ENCODE peak calls at places on chromosomes 16 and 17, in nine cellular contexts. One of them, this sample, is unnamed.

GRCh38 chr16:25311950-25312349 is 54.3 kb upstream of the ZKSCAN2 start:
- DNase-seq in ascending aorta: no peak
- DNase-seq in stomach: no peak
- DNase-seq in psoas muscle: no peak
- DNase-seq in left lung: no peak
- DNase-seq in body of pancreas: no peak
- DNase-seq in heart right ventricle: no peak
- DNase-seq in CD8-positive, alpha-beta T cell: no peak
- DNase-seq in OCI-LY7: no peak
- DNase-seq in this sample: no peak

GRCh38 chr17:67585077-67585602 is 132.6 kb upstream of the NOL11 start:
- DNase-seq in body of pancreas: no peak
- DNase-seq in CD8-positive, alpha-beta T cell: no peak
- DNase-seq in OCI-LY7: no peak
- DNase-seq in heart right ventricle: no peak
- DNase-seq in ascending aorta: no peak
- DNase-seq in stomach: no peak
- DNase-seq in left lung: no peak
- DNase-seq in psoas muscle: no peak
- DNase-seq in this sample: no peak

GRCh38 chr17:33056392-33057146 is 64.9 kb downstream of the SPACA3 start:
- DNase-seq in CD8-positive, alpha-beta T cell: no peak
- DNase-seq in ascending aorta: no peak
- DNase-seq in OCI-LY7: no peak
- DNase-seq in stomach: no peak
- DNase-seq in psoas muscle: no peak
- DNase-seq in heart right ventricle: no peak
- DNase-seq in left lung: no peak
- DNase-seq in body of pancreas: no peak
- DNase-seq in this sample: no peak

GRCh38 chr17:10699861-10700260 is 2.5 kb downstream of the ADPRM start:
- DNase-seq in stomach: no peak
- DNase-seq in psoas muscle: no peak
- DNase-seq in heart right ventricle: no peak
- DNase-seq in OCI-LY7: no peak
- DNase-seq in body of pancreas: no peak
- DNase-seq in CD8-positive, alpha-beta T cell: no peak
- DNase-seq in left lung: no peak
- DNase-seq in ascending aorta: no peak
- DNase-seq in this sample: no peak

GRCh38 chr16:50490828-50491227 is 57.4 kb upstream of the NKD1 start:
- DNase-seq in stomach: no peak
- DNase-seq in left lung: no peak
- DNase-seq in psoas muscle: no peak
- DNase-seq in OCI-LY7: no peak
- DNase-seq in heart right ventricle: no peak
- DNase-seq in body of pancreas: no peak
- DNase-seq in ascending aorta: no peak
- DNase-seq in CD8-positive, alpha-beta T cell: no peak
- DNase-seq in this sample: no peak

GRCh38 chr16:1184156-1184868 is 31.4 kb downstream of the CACNA1H start:
- DNase-seq in body of pancreas: no peak
- DNase-seq in OCI-LY7: no peak
- DNase-seq in left lung: no peak
- DNase-seq in stomach: no peak
- DNase-seq in CD8-positive, alpha-beta T cell: no peak
- DNase-seq in heart right ventricle: no peak
- DNase-seq in ascending aorta: no peak
- DNase-seq in psoas muscle: no peak
- DNase-seq in this sample: no peak

GRCh38 chr17:81641825-81642489 is 5.0 kb downstream of the TSPAN10 start:
- DNase-seq in heart right ventricle: no peak
- DNase-seq in left lung: no peak
- DNase-seq in OCI-LY7: no peak
- DNase-seq in CD8-positive, alpha-beta T cell: no peak
- DNase-seq in ascending aorta: no peak
- DNase-seq in stomach: no peak
- DNase-seq in body of pancreas: no peak
- DNase-seq in psoas muscle: no peak
- DNase-seq in this sample: no peak

GRCh38 chr17:74923538-74924249 is 379 bp upstream of the OTOP2 start:
- DNase-seq in CD8-positive, alpha-beta T cell: peak
- DNase-seq in OCI-LY7: peak
- DNase-seq in ascending aorta: no peak
- DNase-seq in body of pancreas: peak
- DNase-seq in stomach: peak
- DNase-seq in heart right ventricle: peak
- DNase-seq in psoas muscle: peak
- DNase-seq in left lung: peak
- DNase-seq in this sample: peak

GRCh38 chr17:72754513-72754912 is 338.0 kb downstream of the SLC39A11 start:
- DNase-seq in ascending aorta: no peak
- DNase-seq in OCI-LY7: no peak
- DNase-seq in psoas muscle: no peak
- DNase-seq in left lung: no peak
- DNase-seq in body of pancreas: no peak
- DNase-seq in CD8-positive, alpha-beta T cell: no peak
- DNase-seq in heart right ventricle: no peak
- DNase-seq in stomach: no peak
- DNase-seq in this sample: no peak

GRCh38 chr16:57619606-57620315 is 8.7 kb upstream of the ADGRG1 start:
- DNase-seq in stomach: peak
- DNase-seq in psoas muscle: no peak
- DNase-seq in body of pancreas: peak
- DNase-seq in left lung: peak
- DNase-seq in OCI-LY7: no peak
- DNase-seq in heart right ventricle: no peak
- DNase-seq in ascending aorta: no peak
- DNase-seq in CD8-positive, alpha-beta T cell: no peak
- DNase-seq in this sample: no peak

GRCh38 chr17:50839591-50840310 is 4.4 kb downstream of the WFIKKN2 start:
- DNase-seq in stomach: no peak
- DNase-seq in left lung: no peak
- DNase-seq in ascending aorta: no peak
- DNase-seq in CD8-positive, alpha-beta T cell: no peak
- DNase-seq in heart right ventricle: no peak
- DNase-seq in psoas muscle: no peak
- DNase-seq in body of pancreas: no peak
- DNase-seq in OCI-LY7: no peak
- DNase-seq in this sample: no peak

GRCh38 chr16:85428899-85429775 is 184.0 kb upstream of the GSE1 start:
- DNase-seq in OCI-LY7: no peak
- DNase-seq in stomach: no peak
- DNase-seq in body of pancreas: peak
- DNase-seq in heart right ventricle: no peak
- DNase-seq in CD8-positive, alpha-beta T cell: no peak
- DNase-seq in left lung: peak
- DNase-seq in ascending aorta: no peak
- DNase-seq in psoas muscle: peak
- DNase-seq in this sample: peak

DNA sequence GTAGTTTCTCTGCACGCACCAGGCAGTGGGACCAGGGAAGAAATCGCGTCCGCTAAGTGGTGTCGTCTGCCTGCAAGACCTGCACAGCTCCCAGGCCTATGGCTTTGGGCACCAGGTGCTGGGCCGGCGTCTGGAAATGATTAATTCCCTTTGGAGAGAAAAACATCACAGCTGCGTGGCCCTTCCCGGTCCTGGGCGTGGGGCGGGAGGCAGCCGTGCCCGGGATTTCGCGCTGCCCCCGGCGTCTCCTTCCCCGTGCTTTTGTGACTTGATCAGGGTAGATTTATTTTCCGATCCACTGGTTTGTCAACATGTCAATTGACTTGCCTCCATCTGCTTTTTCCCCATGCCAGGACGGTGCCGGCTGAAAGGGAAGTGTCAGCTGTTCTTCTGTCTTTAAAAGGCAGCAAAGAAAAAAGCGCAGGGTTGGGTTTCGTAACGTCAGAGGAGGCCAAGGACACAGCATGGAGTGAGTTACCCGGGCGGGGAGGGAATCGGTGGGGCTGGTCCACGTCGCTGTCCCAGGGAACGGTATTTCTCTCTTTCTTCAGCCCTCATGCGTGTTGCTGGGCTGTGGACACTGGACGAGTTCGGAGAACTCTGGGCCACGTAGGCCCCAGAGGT is 188.2 kb upstream of the ZNF469 start:
- DNase-seq in ascending aorta: no peak
- DNase-seq in CD8-positive, alpha-beta T cell: no peak
- DNase-seq in body of pancreas: no peak
- DNase-seq in heart right ventricle: no peak
- DNase-seq in stomach: no peak
- DNase-seq in left lung: no peak
- DNase-seq in psoas muscle: peak
- DNase-seq in OCI-LY7: no peak
- DNase-seq in this sample: no peak
- TF ChIP-seq CTCF in ascending aorta: no peak
- TF ChIP-seq CTCF in CD8-positive, alpha-beta T cell: no peak
- TF ChIP-seq CTCF in body of pancreas: no peak
- TF ChIP-seq CTCF in heart right ventricle: no peak
- TF ChIP-seq CTCF in stomach: no peak
- TF ChIP-seq CTCF in left lung: no peak
- TF ChIP-seq CTCF in psoas muscle: no peak
- TF ChIP-seq CTCF in OCI-LY7: no peak
- TF ChIP-seq CTCF in this sample: no peak

DNA sequence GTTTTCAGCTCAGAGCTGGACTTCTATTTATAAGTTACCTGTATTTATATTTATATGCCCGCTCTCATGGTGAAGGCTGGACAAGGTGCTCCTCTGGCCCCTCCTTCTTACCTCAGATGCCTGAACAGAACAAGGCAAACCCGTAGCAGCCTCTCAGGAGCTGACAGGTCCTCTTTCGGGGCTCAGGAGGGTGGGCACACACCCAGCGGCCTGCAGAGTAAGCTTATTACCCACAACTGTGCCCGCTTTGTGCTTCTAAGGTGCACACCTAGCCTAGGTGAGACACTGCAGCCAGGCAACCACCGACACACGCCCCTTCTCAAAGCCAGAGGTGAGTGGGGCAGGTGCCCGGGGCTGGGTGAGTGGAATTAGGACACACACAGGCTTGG is 5.3 kb downstream of the NKIRAS2 start:
- DNase-seq in CD8-positive, alpha-beta T cell: no peak
- DNase-seq in heart right ventricle: no peak
- DNase-seq in left lung: no peak
- DNase-seq in ascending aorta: no peak
- DNase-seq in psoas muscle: no peak
- DNase-seq in stomach: no peak
- DNase-seq in body of pancreas: no peak
- DNase-seq in OCI-LY7: no peak
- DNase-seq in this sample: no peak
- TF ChIP-seq CTCF in CD8-positive, alpha-beta T cell: peak
- TF ChIP-seq CTCF in heart right ventricle: peak
- TF ChIP-seq CTCF in left lung: no peak
- TF ChIP-seq CTCF in ascending aorta: no peak
- TF ChIP-seq CTCF in psoas muscle: no peak
- TF ChIP-seq CTCF in stomach: no peak
- TF ChIP-seq CTCF in body of pancreas: no peak
- TF ChIP-seq CTCF in OCI-LY7: peak
- TF ChIP-seq CTCF in this sample: no peak

GRCh38 chr17:7046127-7046724 is 2.3 kb upstream of the SLC16A11 start:
- DNase-seq in body of pancreas: peak
- DNase-seq in psoas muscle: no peak
- DNase-seq in CD8-positive, alpha-beta T cell: no peak
- DNase-seq in heart right ventricle: no peak
- DNase-seq in left lung: peak
- DNase-seq in OCI-LY7: no peak
- DNase-seq in stomach: peak
- DNase-seq in ascending aorta: no peak
- DNase-seq in this sample: peak
- TF ChIP-seq CTCF in body of pancreas: no peak
- TF ChIP-seq CTCF in psoas muscle: no peak
- TF ChIP-seq CTCF in CD8-positive, alpha-beta T cell: no peak
- TF ChIP-seq CTCF in heart right ventricle: no peak
- TF ChIP-seq CTCF in left lung: no peak
- TF ChIP-seq CTCF in OCI-LY7: no peak
- TF ChIP-seq CTCF in stomach: no peak
- TF ChIP-seq CTCF in ascending aorta: no peak
- TF ChIP-seq CTCF in this sample: no peak

GRCh38 chr16:71210-71539 is 1.3 kb downstream of the RHBDF1 start:
- DNase-seq in stomach: no peak
- DNase-seq in psoas muscle: no peak
- DNase-seq in heart right ventricle: no peak
- DNase-seq in OCI-LY7: no peak
- DNase-seq in body of pancreas: no peak
- DNase-seq in ascending aorta: no peak
- DNase-seq in CD8-positive, alpha-beta T cell: no peak
- DNase-seq in left lung: no peak
- DNase-seq in this sample: no peak

GRCh38 chr16:72561-73537 is at the start of gene RHBDF1:
- DNase-seq in heart right ventricle: peak
- DNase-seq in CD8-positive, alpha-beta T cell: no peak
- DNase-seq in body of pancreas: peak
- DNase-seq in ascending aorta: no peak
- DNase-seq in stomach: peak
- DNase-seq in psoas muscle: peak
- DNase-seq in left lung: peak
- DNase-seq in OCI-LY7: no peak
- DNase-seq in this sample: no peak

GRCh38 chr16:69181-69580 is 3.2 kb downstream of the RHBDF1 start:
- DNase-seq in stomach: no peak
- DNase-seq in OCI-LY7: no peak
- DNase-seq in psoas muscle: no peak
- DNase-seq in ascending aorta: no peak
- DNase-seq in heart right ventricle: no peak
- DNase-seq in left lung: no peak
- DNase-seq in body of pancreas: no peak
- DNase-seq in CD8-positive, alpha-beta T cell: no peak
- DNase-seq in this sample: no peak

GRCh38 chr16:74025-74424 is 1.6 kb upstream of the RHBDF1 start:
- DNase-seq in psoas muscle: no peak
- DNase-seq in CD8-positive, alpha-beta T cell: no peak
- DNase-seq in OCI-LY7: no peak
- DNase-seq in heart right ventricle: peak
- DNase-seq in stomach: no peak
- DNase-seq in ascending aorta: no peak
- DNase-seq in left lung: no peak
- DNase-seq in body of pancreas: no peak
- DNase-seq in this sample: no peak

DNA sequence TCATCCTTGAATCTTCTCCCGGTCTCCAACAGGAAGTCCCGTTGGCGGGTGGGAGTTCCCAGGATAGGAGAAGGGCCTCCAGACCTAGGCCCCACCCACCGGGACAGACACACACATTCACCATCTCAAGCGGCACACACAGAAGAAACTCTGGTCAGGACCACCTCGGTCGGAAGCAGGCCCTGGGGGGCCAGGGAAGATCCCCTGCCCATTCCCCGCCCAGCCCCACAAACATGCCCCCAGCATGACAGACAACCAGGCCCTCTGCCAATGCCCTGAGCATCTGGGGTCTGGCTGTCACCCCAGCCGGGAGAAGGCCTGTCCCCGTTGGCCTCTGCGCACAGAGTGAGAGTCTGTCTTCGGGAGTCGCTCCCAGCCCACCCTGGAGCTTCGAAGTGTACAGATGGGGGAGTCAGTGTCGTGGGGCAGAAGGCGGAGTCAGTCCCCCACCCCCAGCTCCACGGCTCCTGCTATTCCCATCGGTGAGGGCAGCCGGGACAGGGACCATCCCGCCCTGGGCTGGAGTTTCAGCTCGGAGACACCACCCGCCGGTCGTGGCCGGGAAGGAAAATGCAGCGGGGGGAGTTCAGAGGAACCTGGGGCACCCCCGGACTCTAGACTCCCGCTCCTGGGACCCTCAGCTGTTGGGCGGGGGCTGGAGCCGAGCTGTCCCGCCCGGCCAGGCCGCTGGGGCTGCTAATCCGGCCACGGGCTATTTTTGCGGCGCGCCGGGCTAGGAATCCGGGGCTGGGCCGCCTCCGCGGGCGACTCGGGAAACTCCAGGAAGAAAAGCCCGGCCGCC is 690 bp downstream of the RHBDF1 start:
- DNase-seq in CD8-positive, alpha-beta T cell: no peak
- DNase-seq in left lung: peak
- DNase-seq in body of pancreas: peak
- DNase-seq in psoas muscle: peak
- DNase-seq in OCI-LY7: no peak
- DNase-seq in stomach: peak
- DNase-seq in ascending aorta: no peak
- DNase-seq in heart right ventricle: peak
- DNase-seq in this sample: no peak
- TF ChIP-seq CTCF in CD8-positive, alpha-beta T cell: no peak
- TF ChIP-seq CTCF in left lung: no peak
- TF ChIP-seq CTCF in body of pancreas: peak
- TF ChIP-seq CTCF in psoas muscle: no peak
- TF ChIP-seq CTCF in OCI-LY7: no peak
- TF ChIP-seq CTCF in stomach: no peak
- TF ChIP-seq CTCF in ascending aorta: peak
- TF ChIP-seq CTCF in heart right ventricle: no peak
- TF ChIP-seq CTCF in this sample: no peak